ENCODE peak calls at places on chromosomes 1 and 21, in ten cellular contexts. H is HepG2, V is right lobe of liver, I is esophagus muscularis mucosa, G is psoas muscle, Z is bronchial epithelial cell, O is GM23338, E is upper lobe of right lung, U is breast epithelium, C is left ventricle myocardium inferior. A is an unnamed sample.

GRCh38 chr1:97192872-97193572 is 471.4 kb downstream of the PTBP2 start:
- DNase-seq in H (no peak), V (no peak), I (no peak), G (no peak), Z (peak; percentile 96), O (no peak), E (no peak), U (peak; percentile 25), C (no peak), A (peak; percentile 71)

GRCh38 chr21:35207322-35207721 is 158.2 kb upstream of the RUNX1 start:
- DNase-seq in H (no peak), V (no peak), I (no peak), G (peak; percentile 30), Z (no peak), O (no peak), E (no peak), U (no peak), C (no peak), A (no peak)

GRCh38 chr1:64343105-64343960 is 126.6 kb upstream of the CACHD1 start:
- DNase-seq in H (no peak), V (no peak), I (no peak), G (no peak), Z (peak; percentile 100), O (no peak), E (no peak), U (peak; percentile 91), C (no peak), A (peak; percentile 81)

GRCh38 chr1:111669268-111669667 is 49.7 kb downstream of the RAP1A start:
- DNase-seq in H (no peak), V (no peak), I (no peak), G (no peak), Z (no peak), O (no peak), E (no peak), U (no peak), C (no peak), A (no peak)

GRCh38 chr1:85244271-85245053 is 15.0 kb downstream of the C1orf52 start:
- DNase-seq in H (no peak), V (no peak), I (no peak), G (no peak), Z (no peak), O (no peak), E (no peak), U (no peak), C (no peak), A (peak; percentile 65)

GRCh38 chr1:15128520-15129313 is 24.8 kb upstream of the TMEM51 start:
- DNase-seq in H (peak; percentile 59), V (peak; percentile 67), I (no peak), G (peak; percentile 53), Z (peak; percentile 56), O (peak; percentile 87), E (peak; percentile 83), U (peak; percentile 59), C (peak; percentile 68), A (no peak)

GRCh38 chr1:158821723-158822122 is 9.4 kb upstream of the MNDA start:
- DNase-seq in H (no peak), V (no peak), I (no peak), G (no peak), Z (no peak), O (no peak), E (no peak), U (no peak), C (no peak), A (no peak)

GRCh38 chr21:31894441-31894840 is 21.6 kb downstream of the HUNK start:
- DNase-seq in H (no peak), V (no peak), I (no peak), G (no peak), Z (no peak), O (no peak), E (no peak), U (no peak), C (no peak), A (no peak)

GRCh38 chr1:212712451-212713303 is 13.0 kb upstream of the BATF3 start:
- DNase-seq in H (no peak), V (no peak), I (peak; percentile 21), G (no peak), Z (peak; percentile 48), O (no peak), E (no peak), U (no peak), C (no peak), A (peak; percentile 40)

GRCh38 chr1:225422033-225422605 is 5.7 kb downstream of the LBR start:
- DNase-seq in H (no peak), V (no peak), I (no peak), G (no peak), Z (no peak), O (no peak), E (no peak), U (no peak), C (no peak), A (no peak)

GRCh38 chr1:20666804-20667203 is 5.6 kb upstream of the DDOST start:
- DNase-seq in H (no peak), V (no peak), I (no peak), G (no peak), Z (peak; percentile 37), O (no peak), E (no peak), U (no peak), C (no peak), A (no peak)

GRCh38 chr1:215518594-215518993 is 48.5 kb upstream of the KCTD3 start:
- DNase-seq in H (no peak), V (no peak), I (no peak), G (no peak), Z (no peak), O (no peak), E (no peak), U (no peak), C (no peak), A (no peak)

GRCh38 chr1:5933050-5933449 is 59.2 kb downstream of the NPHP4 start:
- DNase-seq in H (no peak), V (no peak), I (no peak), G (no peak), Z (no peak), O (no peak), E (peak; percentile 12), U (no peak), C (no peak), A (no peak)

GRCh38 chr1:5933676-5934057 is 58.6 kb downstream of the NPHP4 start:
- DNase-seq in H (peak; percentile 87), V (no peak), I (no peak), G (no peak), Z (no peak), O (no peak), E (no peak), U (no peak), C (no peak), A (no peak)

GRCh38 chr1:5936621-5937372 is 55.4 kb downstream of the NPHP4 start:
- DNase-seq in H (no peak), V (no peak), I (no peak), G (no peak), Z (no peak), O (no peak), E (no peak), U (no peak), C (no peak), A (no peak)

GRCh38 chr1:5936126-5936525 is 56.1 kb downstream of the NPHP4 start:
- DNase-seq in H (no peak), V (no peak), I (no peak), G (no peak), Z (no peak), O (no peak), E (no peak), U (no peak), C (no peak), A (no peak)

GRCh38 chr1:5934058-5934884 is 58.0 kb downstream of the NPHP4 start:
- DNase-seq in H (no peak), V (no peak), I (no peak), G (no peak), Z (no peak), O (no peak), E (peak; percentile 61), U (no peak), C (no peak), A (no peak)
- H3K4me3 ChIP-seq in H (no peak overlapping the region), V (no peak overlapping the region), I (no peak overlapping the region), G (no peak overlapping the region), Z (no peak overlapping the region), O (no peak overlapping the region), E (no peak overlapping the region), U (no peak overlapping the region), C (no peak overlapping the region), A (no peak overlapping the region)

DNA sequence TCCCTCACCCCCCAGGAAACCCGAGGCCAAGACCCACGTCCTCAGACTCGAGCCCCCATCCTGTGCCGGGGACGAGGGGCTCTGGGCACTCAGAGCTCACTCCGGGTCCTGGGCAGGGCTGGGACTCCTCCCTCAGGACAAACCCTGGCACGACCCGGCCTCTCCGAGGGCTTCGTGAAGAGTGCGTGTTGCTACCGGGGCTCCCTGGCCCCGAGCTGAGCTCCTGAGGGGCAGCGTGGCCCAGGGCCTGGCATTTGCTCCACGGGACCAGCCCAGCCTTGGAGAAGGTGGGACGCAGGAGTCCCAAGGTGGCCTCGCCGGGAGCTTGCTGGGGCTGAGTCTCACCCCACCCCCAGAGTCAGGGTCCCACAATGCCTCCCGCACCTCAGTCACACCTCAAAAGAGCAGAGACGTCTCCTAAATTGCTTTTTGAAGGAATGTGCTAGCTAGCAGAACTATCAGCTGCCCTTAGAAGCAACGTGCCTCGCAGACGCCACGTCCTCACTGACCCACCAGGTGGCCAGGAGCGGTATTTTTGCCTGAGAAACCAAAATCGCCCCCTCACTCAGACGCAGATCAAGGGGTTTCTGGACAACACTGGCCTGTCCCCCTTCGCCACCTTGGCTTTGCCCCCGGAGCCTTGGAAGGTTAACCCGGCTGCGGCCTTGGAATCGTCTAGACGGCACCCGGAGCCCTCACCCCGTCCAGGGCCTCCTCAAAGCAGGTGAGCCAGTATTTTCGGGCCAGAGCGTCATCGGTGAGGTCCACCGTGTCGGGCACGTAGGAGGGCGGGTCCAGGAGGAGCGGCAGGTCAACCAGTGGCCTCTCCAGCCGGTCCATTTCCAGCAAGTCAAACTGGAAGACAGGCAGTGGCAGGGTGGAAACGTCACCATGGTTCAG is 11.3 kb downstream of the PANK4 start:
- DNase-seq in H (no peak), V (no peak), I (no peak), G (no peak), Z (no peak), O (peak; percentile 49), E (no peak), U (no peak), C (no peak), A (no peak)
- TF ChIP-seq CTCF in H (no peak), V (no peak), I (no peak), G (no peak), Z (no peak), O (no peak), E (no peak), U (no peak), C (no peak), A (no peak)

GRCh38 chr1:33548319-33548718 is 75.9 kb downstream of the ZSCAN20 start:
- DNase-seq in H (no peak), V (no peak), I (peak; percentile 85), G (no peak), Z (no peak), O (no peak), E (no peak), U (no peak), C (no peak), A (no peak)
- H3K27me3 ChIP-seq in H (no peaks in the 10 kb centered on the region), V (no peaks in the 10 kb centered on the region), I (no peaks in the 10 kb centered on the region), G (no peaks in the 10 kb centered on the region), Z (no peaks in the 10 kb centered on the region), O (no peaks in the 10 kb centered on the region), E (no peaks in the 10 kb centered on the region), U (no peaks in the 10 kb centered on the region), C (no peaks in the 10 kb centered on the region), A (no peaks in the 10 kb centered on the region)

GRCh38 chr1:217139513-217139912 is 416.3 kb upstream of the ESRRG start:
- DNase-seq in H (no peak), V (no peak), I (no peak), G (no peak), Z (no peak), O (peak; percentile 59), E (no peak), U (no peak), C (no peak), A (no peak)
- H3K4me3 ChIP-seq in H (no peak overlapping the region), V (no peak overlapping the region), I (no peak overlapping the region), G (no peak overlapping the region), Z (no peak overlapping the region), O (peak overlapping the region; percentile 86), E (no peak overlapping the region), U (no peak overlapping the region), C (peak overlapping the region; percentile 56), A (no peak overlapping the region)

A was measured in BJ.